ENCODE peak calls at places on chromosomes 7 and 10, in nine cellular contexts. S is cardiac fibroblast; Q is hypothalamus; X is stimulated activated CD4-positive, alpha-beta T cell treated with anti-CD3 and anti-CD28 coated beads, TNF-alpha, amount 100 ng/mL, for 24 hours; L is CD8-positive, alpha-beta memory T cell; Z is stimulated activated CD8-positive, alpha-beta memory T cell treated with anti-CD3 and anti-CD28 coated beads, Interleukin-15, amount 100 ng/mL, for 4 hours; P is right cardiac atrium; V is EL; F is iris pigment epithelial cell. Y is an unnamed sample.

GRCh38 chr10:97490592-97490991 is 7.6 kb downstream of the MMS19 start:
- DNase-seq in S (no peak), Q (no peak), X (no peak), L (no peak), Z (no peak), P (no peak), V (no peak), F (no peak), Y (no peak)

GRCh38 chr7:157516311-157516710 is 179.5 kb downstream of the DNAJB6 start:
- DNase-seq in S (no peak), Q (no peak), X (no peak), L (no peak), Z (no peak), P (no peak), V (no peak), F (no peak), Y (no peak)

GRCh38 chr10:116186273-116186672 is 86.7 kb downstream of the GFRA1 start:
- DNase-seq in S (no peak), Q (no peak), X (no peak), L (no peak), Z (no peak), P (no peak), V (no peak), F (no peak), Y (no peak)

GRCh38 chr10:132243141-132243540 is 56.4 kb downstream of the DPYSL4 start:
- DNase-seq in S (no peak), Q (no peak), X (no peak), L (no peak), Z (no peak), P (peak), V (no peak), F (no peak), Y (no peak)

GRCh38 chr10:62076872-62077271 is 175.4 kb downstream of the ARID5B start:
- DNase-seq in S (peak), Q (no peak), X (no peak), L (peak), Z (no peak), P (no peak), V (peak), F (peak), Y (peak)

GRCh38 chr10:131838921-131839320 is 61.9 kb upstream of the PPP2R2D start:
- DNase-seq in S (no peak), Q (no peak), X (no peak), L (no peak), Z (no peak), P (no peak), V (no peak), F (no peak), Y (no peak)

GRCh38 chr10:46514431-46514861 is 42.0 kb downstream of the GPRIN2 start:
- DNase-seq in S (no peak), Q (no peak), X (no peak), L (no peak), Z (no peak), P (no peak), V (no peak), F (no peak), Y (no peak)

GRCh38 chr10:79014796-79015195 is 54.0 kb upstream of the ZMIZ1 start:
- DNase-seq in S (no peak), Q (peak), X (no peak), L (no peak), Z (no peak), P (no peak), V (no peak), F (no peak), Y (no peak)

GRCh38 chr10:94567714-94568520 is 22.3 kb downstream of the HELLS start:
- DNase-seq in S (no peak), Q (no peak), X (no peak), L (no peak), Z (no peak), P (no peak), V (peak), F (no peak), Y (no peak)

GRCh38 chr7:117259626-117260025 is 63.2 kb downstream of the WNT2 start:
- DNase-seq in S (peak), Q (no peak), X (no peak), L (no peak), Z (no peak), P (no peak), V (peak), F (peak), Y (no peak)

GRCh38 chr10:86715156-86715795 is 41.1 kb upstream of the BMPR1A start:
- DNase-seq in S (no peak), Q (no peak), X (no peak), L (no peak), Z (no peak), P (no peak), V (no peak), F (no peak), Y (no peak)

GRCh38 chr7:81183326-81183725 is 264.5 kb upstream of the SEMA3C start:
- DNase-seq in S (no peak), Q (no peak), X (no peak), L (no peak), Z (no peak), P (no peak), V (no peak), F (no peak), Y (no peak)

GRCh38 chr10:90865400-90865799 is 6.4 kb upstream of the RPP30 start:
- DNase-seq in S (peak), Q (no peak), X (no peak), L (no peak), Z (no peak), P (no peak), V (peak), F (no peak), Y (no peak)

GRCh38 chr10:110456046-110456445 is 41.7 kb upstream of the DUSP5 start:
- DNase-seq in S (no peak), Q (no peak), X (no peak), L (no peak), Z (no peak), P (no peak), V (no peak), F (no peak), Y (no peak)

GRCh38 chr7:91565499-91566331 is 301.5 kb downstream of the FZD1 start:
- DNase-seq in S (no peak), Q (no peak), X (no peak), L (no peak), Z (no peak), P (no peak), V (no peak), F (no peak), Y (no peak)

GRCh38 chr10:70927221-70927943 is 39.0 kb upstream of the PCBD1 start:
- DNase-seq in S (peak), Q (no peak), X (no peak), L (no peak), Z (no peak), P (no peak), V (peak), F (peak), Y (no peak)

GRCh38 chr10:91562839-91563581 is 69.9 kb downstream of the PPP1R3C start:
- DNase-seq in S (no peak), Q (no peak), X (no peak), L (no peak), Z (no peak), P (no peak), V (no peak), F (no peak), Y (no peak)

Y was measured in kidney epithelial cell.